ENCODE peak calls at places on chromosomes 3 and 15, in five cellular contexts. One of them, this sample, is unnamed.

GRCh38 chr3:27684302-27684701 is 37.8 kb downstream of the EOMES start:
- DNase-seq in HT-29: no peak
- DNase-seq in T-helper 9 cell: no peak
- DNase-seq in NCI-H1092 treated with DMSO at 0.1 percent for 48 hours: no peak
- DNase-seq in GM12892: no peak
- DNase-seq in this sample: no peak

GRCh38 chr15:58229297-58229768 is 91.2 kb downstream of the AQP9 start:
- DNase-seq in HT-29: no peak
- DNase-seq in T-helper 9 cell: no peak
- DNase-seq in GM12892: no peak
- DNase-seq in NCI-H1092 treated with DMSO at 0.1 percent for 48 hours: peak; percentile 6
- DNase-seq in this sample: peak; percentile 47

GRCh38 chr3:126703512-126704493 is at the start of gene CHCHD6:
- DNase-seq in NCI-H1092 treated with DMSO at 0.1 percent for 48 hours: peak; percentile 96
- DNase-seq in T-helper 9 cell: peak; percentile 94
- DNase-seq in HT-29: peak; percentile 99
- DNase-seq in GM12892: peak; percentile 98
- DNase-seq in this sample: peak; percentile 93

GRCh38 chr3:55482496-55483195 is 4.5 kb downstream of the WNT5A start:
- DNase-seq in HT-29: no peak
- DNase-seq in NCI-H1092 treated with DMSO at 0.1 percent for 48 hours: no peak
- DNase-seq in T-helper 9 cell: no peak
- DNase-seq in GM12892: no peak
- DNase-seq in this sample: no peak

GRCh38 chr15:45184562-45185041 is 3.2 kb downstream of the SHF start:
- DNase-seq in NCI-H1092 treated with DMSO at 0.1 percent for 48 hours: no peak
- DNase-seq in HT-29: no peak
- DNase-seq in GM12892: no peak
- DNase-seq in T-helper 9 cell: no peak
- DNase-seq in this sample: no peak

GRCh38 chr3:171226794-171227193 is 200.3 kb upstream of the SLC2A2 start:
- DNase-seq in T-helper 9 cell: no peak
- DNase-seq in NCI-H1092 treated with DMSO at 0.1 percent for 48 hours: no peak
- DNase-seq in GM12892: no peak
- DNase-seq in HT-29: no peak
- DNase-seq in this sample: peak; percentile 74

GRCh38 chr15:56428821-56429458 is 36.0 kb downstream of the MNS1 start:
- DNase-seq in HT-29: peak; percentile 66
- DNase-seq in T-helper 9 cell: no peak
- DNase-seq in NCI-H1092 treated with DMSO at 0.1 percent for 48 hours: peak; percentile 27
- DNase-seq in GM12892: no peak
- DNase-seq in this sample: peak; percentile 32

GRCh38 chr15:70526221-70526973 is 237.0 kb downstream of the UACA start:
- DNase-seq in NCI-H1092 treated with DMSO at 0.1 percent for 48 hours: peak; percentile 96
- DNase-seq in HT-29: peak; percentile 92
- DNase-seq in T-helper 9 cell: no peak
- DNase-seq in GM12892: no peak
- DNase-seq in this sample: no peak

This sample was measured in HepG2.